ENCODE peak calls at places on chromosomes 16 and 17, in nine cellular contexts. O is spleen; P is cerebellar cortex; S is EL; D is D341Med; M is OCI-M1; T is EH; W is T-helper 17 cell; Z is stimulated activated CD8-positive, alpha-beta memory T cell treated with anti-CD3 and anti-CD28 coated beads, Interleukin-12 subunit alpha, Interleukin-12 subunit beta, amount 100 ng/mL, for 1 hour. Q is an unnamed sample.

GRCh38 chr17:61135782-61136181 is 263.9 kb upstream of the TBX2 start:
- DNase-seq in O (peak), P (no peak), S (no peak), D (no peak), M (no peak), T (no peak), W (no peak), Z (no peak), Q (no peak)

GRCh38 chr17:49992933-49993422 is 2.0 kb downstream of the DLX3 start:
- DNase-seq in O (no peak), P (peak), S (no peak), D (no peak), M (no peak), T (no peak), W (no peak), Z (no peak), Q (no peak)

GRCh38 chr17:4806420-4806769 is 557 bp upstream of the PLD2 start:
- DNase-seq in O (no peak), P (no peak), S (no peak), D (no peak), M (peak), T (peak), W (no peak), Z (no peak), Q (no peak)

GRCh38 chr17:78324391-78325075 is 35.3 kb downstream of the SOCS3 start:
- DNase-seq in O (no peak), P (peak), S (peak), D (peak), M (peak), T (peak), W (no peak), Z (no peak), Q (no peak)

GRCh38 chr16:87658564-87659225 is 56.4 kb downstream of the JPH3 start:
- DNase-seq in O (no peak), P (no peak), S (no peak), D (no peak), M (no peak), T (no peak), W (no peak), Z (no peak), Q (no peak)

GRCh38 chr17:74012465-74012864 is 191.0 kb upstream of the RPL38 start:
- DNase-seq in O (no peak), P (no peak), S (no peak), D (no peak), M (no peak), T (no peak), W (no peak), Z (peak), Q (no peak)

GRCh38 chr17:31197991-31198390 is 99.0 kb downstream of the OMG start:
- DNase-seq in O (no peak), P (no peak), S (peak), D (no peak), M (no peak), T (peak), W (no peak), Z (no peak), Q (no peak)

GRCh38 chr17:29715680-29716079 is 93.0 kb upstream of the CORO6 start:
- DNase-seq in O (no peak), P (no peak), S (no peak), D (no peak), M (no peak), T (no peak), W (no peak), Z (no peak), Q (no peak)

GRCh38 chr17:59124665-59125064 is 18.0 kb upstream of the TRIM37 start:
- DNase-seq in O (no peak), P (no peak), S (no peak), D (no peak), M (no peak), T (no peak), W (no peak), Z (no peak), Q (no peak)

GRCh38 chr17:67353161-67353560 is 13.2 kb downstream of the PSMD12 start:
- DNase-seq in O (no peak), P (no peak), S (no peak), D (no peak), M (no peak), T (no peak), W (no peak), Z (no peak), Q (no peak)

GRCh38 chr16:72689851-72690250 is 358.1 kb downstream of the ZFHX3 start:
- DNase-seq in O (no peak), P (peak), S (no peak), D (no peak), M (no peak), T (peak), W (no peak), Z (no peak), Q (no peak)

GRCh38 chr17:2337811-2338657 is 733 bp downstream of the SGSM2 start:
- DNase-seq in O (peak), P (peak), S (peak), D (peak), M (peak), T (peak), W (peak), Z (no peak), Q (peak)

GRCh38 chr17:55304171-55304859 is 39.6 kb downstream of the HLF start:
- DNase-seq in O (no peak), P (no peak), S (peak), D (no peak), M (no peak), T (peak), W (no peak), Z (no peak), Q (no peak)

GRCh38 chr17:79051306-79051705 is 23.3 kb upstream of the ENGASE start:
- DNase-seq in O (peak), P (no peak), S (no peak), D (no peak), M (no peak), T (no peak), W (no peak), Z (no peak), Q (no peak)

GRCh38 chr17:65684631-65685030 is 123.2 kb upstream of the AXIN2 start:
- DNase-seq in O (no peak), P (no peak), S (no peak), D (no peak), M (no peak), T (peak), W (no peak), Z (no peak), Q (no peak)

GRCh38 chr17:51259574-51260236 is at the start of gene MBTD1:
- DNase-seq in O (peak), P (peak), S (peak), D (peak), M (peak), T (peak), W (peak), Z (peak), Q (peak)

GRCh38 chr16:477287-477686 is 50.2 kb upstream of the CAPN15 start:
- DNase-seq in O (no peak), P (no peak), S (no peak), D (no peak), M (no peak), T (no peak), W (no peak), Z (no peak), Q (peak)

GRCh38 chr16:8713635-8714097 is 39.2 kb downstream of the ABAT start:
- DNase-seq in O (no peak), P (peak), S (no peak), D (no peak), M (no peak), T (no peak), W (no peak), Z (no peak), Q (no peak)

GRCh38 chr17:50206604-50207293 is 5.3 kb upstream of the COL1A1 start:
- DNase-seq in O (no peak), P (no peak), S (peak), D (peak), M (no peak), T (peak), W (no peak), Z (no peak), Q (peak)

GRCh38 chr17:76381633-76382304 is 2.6 kb upstream of the SPHK1 start:
- DNase-seq in O (no peak), P (no peak), S (peak), D (no peak), M (peak), T (peak), W (no peak), Z (no peak), Q (peak)

GRCh38 chr17:60729854-60730253 is 52.2 kb downstream of the BCAS3 start:
- DNase-seq in O (no peak), P (no peak), S (no peak), D (no peak), M (peak), T (no peak), W (no peak), Z (no peak), Q (no peak)

GRCh38 chr17:32445075-32445427 is 741 bp downstream of the PSMD11 start:
- DNase-seq in O (no peak), P (no peak), S (peak), D (no peak), M (peak), T (peak), W (peak), Z (peak), Q (no peak)

GRCh38 chr17:76053230-76054111 is 18.8 kb downstream of the SRP68 start:
- DNase-seq in O (no peak), P (no peak), S (peak), D (no peak), M (no peak), T (peak), W (no peak), Z (no peak), Q (no peak)

GRCh38 chr16:80614908-80615696 is 74.3 kb downstream of the DYNLRB2 start:
- DNase-seq in O (no peak), P (no peak), S (peak), D (no peak), M (no peak), T (peak), W (no peak), Z (no peak), Q (no peak)

GRCh38 chr17:59769891-59770290 is 62.4 kb downstream of the VMP1 start:
- DNase-seq in O (no peak), P (no peak), S (no peak), D (no peak), M (peak), T (no peak), W (no peak), Z (no peak), Q (no peak)

GRCh38 chr16:50800074-50800473 is 58.2 kb downstream of the CYLD start:
- DNase-seq in O (no peak), P (no peak), S (no peak), D (no peak), M (no peak), T (no peak), W (no peak), Z (no peak), Q (no peak)

Q was measured in RWPE2.